ENCODE peak calls at places on chromosomes 2 and 18, in six cellular contexts. E, X, D, Q, J and Y are unnamed samples.

GRCh38 chr2:173407176-173407575 is 52.5 kb downstream of the CDCA7 start:
- DNase-seq in E (no peak), X (no peak), D (no peak), Q (no peak), J (no peak), Y (no peak)

GRCh38 chr2:84870306-84870705 is 10.6 kb downstream of the TRABD2A start:
- DNase-seq in E (peak; percentile 20), X (no peak), D (no peak), Q (no peak), J (no peak), Y (no peak)

GRCh38 chr18:63141777-63142176 is 177.8 kb downstream of the BCL2 start:
- DNase-seq in E (no peak), X (no peak), D (peak; percentile 59), Q (peak; percentile 85), J (no peak), Y (no peak)

GRCh38 chr2:126600715-126601114 is 55.2 kb upstream of the GYPC start:
- DNase-seq in E (no peak), X (no peak), D (no peak), Q (no peak), J (no peak), Y (no peak)

GRCh38 chr2:60884795-60885194 is 3.4 kb downstream of the REL start:
- DNase-seq in E (no peak), X (no peak), D (no peak), Q (no peak), J (no peak), Y (no peak)

GRCh38 chr2:38113036-38113435 is 37.1 kb upstream of the CYP1B1 start:
- DNase-seq in E (no peak), X (no peak), D (no peak), Q (no peak), J (no peak), Y (no peak)

GRCh38 chr2:176552456-176553135 is 283.4 kb downstream of the MTX2 start:
- DNase-seq in E (no peak), X (no peak), D (no peak), Q (no peak), J (no peak), Y (no peak)

GRCh38 chr2:42385225-42385624 is 24.2 kb upstream of the COX7A2L start:
- DNase-seq in E (peak; percentile 19), X (no peak), D (no peak), Q (no peak), J (peak; percentile 58), Y (peak; percentile 20)

GRCh38 chr18:46062781-46063180 is 9.3 kb downstream of the PSTPIP2 start:
- DNase-seq in E (no peak), X (no peak), D (no peak), Q (no peak), J (no peak), Y (peak; percentile 90)

GRCh38 chr18:31931886-31932240 is 11.1 kb downstream of the TRAPPC8 start:
- DNase-seq in E (no peak), X (no peak), D (no peak), Q (no peak), J (no peak), Y (no peak)

GRCh38 chr2:9149726-9150567 is 56.7 kb upstream of the ASAP2 start:
- DNase-seq in E (no peak), X (no peak), D (no peak), Q (no peak), J (no peak), Y (no peak)

GRCh38 chr2:203886579-203887230 is 19.1 kb downstream of the CTLA4 start:
- DNase-seq in E (no peak), X (no peak), D (no peak), Q (no peak), J (no peak), Y (no peak)

GRCh38 chr2:20231632-20232031 is 6.7 kb upstream of the SDC1 start:
- DNase-seq in E (no peak), X (peak; percentile 90), D (peak; percentile 33), Q (no peak), J (peak; percentile 46), Y (no peak)

GRCh38 chr2:166154685-166155091 is 26.9 kb upstream of the SCN1A start:
- DNase-seq in E (no peak), X (no peak), D (no peak), Q (no peak), J (peak; percentile 94), Y (no peak)

GRCh38 chr2:64751286-64752260 is 97.9 kb upstream of the SERTAD2 start:
- DNase-seq in E (peak; percentile 97), X (peak; percentile 80), D (peak; percentile 97), Q (no peak), J (peak; percentile 28), Y (peak; percentile 98)

GRCh38 chr2:10775036-10775780 is 37.4 kb downstream of the PDIA6 start:
- DNase-seq in E (no peak), X (no peak), D (peak; percentile 58), Q (no peak), J (no peak), Y (no peak)

GRCh38 chr18:28584726-28585125 is 407.8 kb upstream of the CDH2 start:
- DNase-seq in E (no peak), X (peak; percentile 18), D (no peak), Q (no peak), J (no peak), Y (peak; percentile 56)

GRCh38 chr2:112646791-112647720 is 1.3 kb downstream of the SLC20A1 start:
- DNase-seq in E (no peak), X (no peak), D (peak; percentile 37), Q (no peak), J (no peak), Y (no peak)

GRCh38 chr2:68426885-68427579 is 40.1 kb downstream of the FBXO48 start:
- DNase-seq in E (no peak), X (no peak), D (no peak), Q (no peak), J (no peak), Y (no peak)

GRCh38 chr2:186309901-186310300 is 176.2 kb upstream of the ZC3H15 start:
- DNase-seq in E (no peak), X (no peak), D (no peak), Q (no peak), J (no peak), Y (no peak)

GRCh38 chr2:209523778-209524362 is 100.0 kb downstream of the MAP2 start:
- DNase-seq in E (no peak), X (no peak), D (no peak), Q (no peak), J (no peak), Y (no peak)

GRCh38 chr18:48697441-48697840 is 158.6 kb downstream of the CTIF start:
- DNase-seq in E (no peak), X (no peak), D (no peak), Q (no peak), J (no peak), Y (no peak)

GRCh38 chr2:20156826-20157605 is 67.9 kb downstream of the SDC1 start:
- DNase-seq in E (no peak), X (no peak), D (no peak), Q (peak; percentile 47), J (no peak), Y (no peak)

GRCh38 chr2:72999729-73000725 is 71.5 kb downstream of the SFXN5 start:
- DNase-seq in E (no peak), X (no peak), D (no peak), Q (no peak), J (no peak), Y (no peak)

GRCh38 chr2:106827178-106827577 is 58.8 kb downstream of the ST6GAL2 start:
- DNase-seq in E (no peak), X (no peak), D (no peak), Q (no peak), J (no peak), Y (no peak)

GRCh38 chr2:210955591-210955990 is 399.2 kb downstream of the CPS1 start:
- DNase-seq in E (no peak), X (peak; percentile 15), D (no peak), Q (no peak), J (peak; percentile 63), Y (no peak)

GRCh38 chr2:15082105-15083058 is 449.9 kb downstream of the LRATD1 start:
- DNase-seq in E (no peak), X (no peak), D (no peak), Q (no peak), J (no peak), Y (no peak)

DNA sequence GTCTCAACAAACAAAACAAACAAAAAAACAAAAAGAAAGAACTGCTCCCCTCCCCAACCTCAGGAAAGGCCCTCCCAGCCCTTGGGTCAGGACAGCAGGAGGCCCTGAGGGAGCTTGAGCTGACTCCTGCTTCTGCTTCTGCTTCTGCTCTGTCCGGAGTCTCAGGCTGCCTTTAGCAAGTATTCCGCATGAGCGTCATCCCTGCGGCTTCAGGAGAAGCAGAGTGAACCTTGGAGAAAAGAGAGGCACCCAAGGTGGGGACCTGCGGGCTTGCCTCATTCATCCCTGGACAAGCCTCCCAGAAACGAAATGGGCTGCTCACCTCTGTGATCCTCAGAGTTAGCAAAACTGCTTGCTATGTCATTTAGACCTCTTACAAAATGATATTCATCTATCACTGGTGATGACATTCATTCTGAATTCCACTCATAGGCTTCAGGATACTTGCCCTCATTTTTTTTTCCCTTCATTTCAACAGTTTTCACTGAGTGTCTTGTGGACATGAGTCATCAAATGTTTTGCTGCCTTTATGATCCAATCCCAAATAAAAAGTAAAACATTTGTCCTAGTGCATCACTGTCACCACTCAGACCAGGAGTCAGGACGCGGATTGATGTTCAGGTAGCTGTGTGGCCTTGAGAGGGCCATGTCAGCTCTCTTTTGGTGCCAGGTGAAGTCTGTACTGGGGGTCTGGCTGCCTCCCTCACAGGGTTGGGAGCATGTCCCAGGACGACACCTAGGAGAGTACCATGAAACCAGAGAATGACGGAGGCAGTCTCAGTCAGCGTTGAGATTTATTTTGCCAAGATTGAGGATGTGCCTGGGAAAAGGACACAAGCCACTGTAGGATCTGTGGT is 51.7 kb downstream of the IMPA2 start:
- DNase-seq in E (no peak), X (no peak), D (no peak), Q (no peak), J (no peak), Y (no peak)
- TF ChIP-seq JUND in E (no peak), X (no peak), D (no peak), Q (no peak), J (no peak), Y (no peak)

DNA sequence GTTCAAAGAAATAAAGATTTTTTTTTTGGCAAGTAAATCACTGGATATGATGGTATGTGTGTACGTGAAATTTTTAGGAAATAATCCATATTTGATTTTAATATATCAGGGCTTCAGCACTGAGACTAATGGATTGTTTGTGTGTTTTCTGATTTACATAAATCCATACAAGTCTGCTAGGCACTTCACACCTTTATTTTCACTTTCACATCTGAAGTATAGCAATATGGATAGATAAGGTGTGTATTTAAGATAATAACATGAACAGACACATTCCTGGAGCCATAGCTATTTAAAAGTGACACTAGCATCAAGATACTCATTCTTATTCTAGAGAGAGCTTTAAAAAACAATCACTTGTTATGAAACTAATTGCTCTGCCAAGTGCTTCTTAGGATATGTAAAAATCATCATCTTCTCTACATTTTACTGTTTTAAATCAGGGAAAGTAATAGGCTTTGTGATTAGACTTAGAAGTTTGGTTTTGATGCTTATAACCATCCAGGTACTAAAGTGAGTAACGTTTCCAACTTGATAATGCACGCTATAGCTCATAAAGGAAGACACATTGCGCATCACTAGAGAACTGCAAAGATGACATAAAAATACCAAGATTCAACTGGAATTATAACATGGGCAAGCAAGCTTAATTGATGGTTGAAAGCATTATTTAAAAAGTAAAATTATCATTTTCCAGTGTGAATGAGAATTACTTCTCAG is 208.9 kb downstream of the ZEB2 start:
- DNase-seq in E (no peak), X (no peak), D (no peak), Q (no peak), J (no peak), Y (no peak)
- TF ChIP-seq JUND in E (no peak), X (no peak), D (no peak), Q (no peak), J (no peak), Y (no peak)

GRCh38 chr2:237291138-237291792 is 122.7 kb downstream of the COL6A3 start:
- DNase-seq in E (peak; percentile 14), X (peak; percentile 89), D (peak; percentile 87), Q (no peak), J (peak; percentile 63), Y (peak; percentile 20)
- TF ChIP-seq JUND in E (no peak), X (peak; percentile 66), D (peak; percentile 95), Q (no peak), J (no peak), Y (no peak)

GRCh38 chr2:27954261-27954673 is 63.7 kb downstream of the BABAM2 start:
- DNase-seq in E (no peak), X (no peak), D (no peak), Q (no peak), J (no peak), Y (no peak)
- TF ChIP-seq JUND in E (no peak), X (no peak), D (no peak), Q (no peak), J (no peak), Y (no peak)